ENCODE peak calls at places on chromosomes 5 and 9, in nine cellular contexts. V is left ventricle myocardium inferior, U is Panc1, G is IMR-90, C is endodermal cell, N is A549, K is tibial nerve, B is fibroblast of mammary gland, O is uterus. J is an unnamed sample.
A peak's percentile ranks its signal among the peaks of the same experiment; 100 is the strongest.

GRCh38 chr5:35161637-35162248 is 68.5 kb downstream of the PRLR start:
- DNase-seq in U (no peak), C (no peak), G (no peak), V (no peak), B (peak; percentile 37), N (no peak), O (peak; percentile 26), K (no peak), J (no peak)

GRCh38 chr5:96826071-96826470 is 18.3 kb upstream of the ERAP1 start:
- DNase-seq in N (no peak), B (no peak), V (no peak), K (no peak), U (no peak), O (no peak), C (no peak), G (no peak), J (no peak)

GRCh38 chr5:129917224-129917623 is 13.0 kb downstream of the CHSY3 start:
- DNase-seq in U (no peak), N (no peak), G (no peak), O (no peak), C (no peak), B (peak; percentile 32), V (no peak), K (no peak), J (peak; percentile 44)

GRCh38 chr5:140571105-140571504 is 6.5 kb downstream of the SLC35A4 start:
- DNase-seq in C (no peak), K (no peak), G (no peak), U (no peak), N (no peak), B (no peak), O (no peak), V (peak; percentile 57), J (no peak)

GRCh38 chr9:86573886-86574285 is 219.7 kb upstream of the TUT7 start:
- DNase-seq in G (peak; percentile 53), K (no peak), O (no peak), V (no peak), U (no peak), C (no peak), B (peak; percentile 82), N (no peak), J (peak; percentile 7)

GRCh38 chr5:218457-219289 is 553 bp downstream of the SDHA start:
- DNase-seq in B (no peak), V (no peak), G (peak; percentile 19), O (peak; percentile 33), N (peak; percentile 33), U (no peak), C (peak; percentile 81), K (no peak), J (peak; percentile 34)

GRCh38 chr9:136538599-136539426 is 7.0 kb downstream of the NOTCH1 start:
- DNase-seq in U (no peak), O (no peak), C (no peak), K (no peak), B (no peak), N (no peak), G (no peak), V (peak; percentile 57), J (peak; percentile 60)

GRCh38 chr5:139600336-139600949 is 39.3 kb downstream of the UBE2D2 start:
- DNase-seq in V (no peak), G (peak; percentile 86), B (peak; percentile 79), K (no peak), O (no peak), N (peak; percentile 35), U (no peak), C (no peak), J (peak; percentile 88)

GRCh38 chr5:6311568-6312501 is 66.5 kb downstream of the MED10 start:
- DNase-seq in N (no peak), G (no peak), K (no peak), C (no peak), O (no peak), B (no peak), U (no peak), V (peak; percentile 38), J (no peak)

GRCh38 chr5:150058480-150059126 is 27.8 kb downstream of the CSF1R start:
- DNase-seq in K (no peak), B (peak; percentile 94), G (peak; percentile 82), V (no peak), O (no peak), U (no peak), C (no peak), N (no peak), J (peak; percentile 69)

GRCh38 chr5:116573279-116573616 is 1.4 kb downstream of the SEMA6A start:
- DNase-seq in U (no peak), V (peak; percentile 22), N (peak; percentile 7), O (no peak), K (no peak), C (peak; percentile 77), B (no peak), G (no peak), J (peak; percentile 22)

GRCh38 chr5:55691265-55692105 is 20.6 kb downstream of the SLC38A9 start:
- DNase-seq in K (no peak), B (peak; percentile 70), U (peak; percentile 60), N (peak; percentile 55), G (peak; percentile 59), C (no peak), V (no peak), O (no peak), J (peak; percentile 56)

GRCh38 chr5:128579111-128579510 is 41.1 kb upstream of the FBN2 start:
- DNase-seq in V (no peak), G (peak; percentile 78), K (no peak), B (peak; percentile 79), O (no peak), N (peak; percentile 61), C (no peak), U (no peak), J (peak; percentile 69)

GRCh38 chr9:93066978-93067603 is 8.6 kb downstream of the SUSD3 start:
- DNase-seq in O (no peak), C (no peak), U (no peak), N (no peak), K (no peak), B (peak; percentile 32), G (no peak), V (no peak), J (no peak)

GRCh38 chr5:157115012-157115411 is 6.2 kb upstream of the HAVCR2 start:
- DNase-seq in O (no peak), U (no peak), K (no peak), B (no peak), G (no peak), N (no peak), C (no peak), V (no peak), J (no peak)

GRCh38 chr5:143359869-143360268 is 43.6 kb downstream of the NR3C1 start:
- DNase-seq in N (no peak), G (no peak), C (no peak), B (no peak), O (no peak), V (no peak), K (no peak), U (no peak), J (no peak)

GRCh38 chr9:131482343-131483006 is 20.2 kb upstream of the POMT1 start:
- DNase-seq in N (no peak), V (no peak), U (no peak), O (no peak), G (no peak), C (no peak), B (no peak), K (no peak), J (no peak)

GRCh38 chr5:53488195-53488594 is 7.8 kb downstream of the FST start:
- DNase-seq in N (no peak), B (no peak), K (no peak), C (no peak), G (peak; percentile 20), V (no peak), O (no peak), U (no peak), J (no peak)

GRCh38 chr5:53487436-53487835 is 7.0 kb downstream of the FST start:
- DNase-seq in U (no peak), N (no peak), K (no peak), C (no peak), B (no peak), G (no peak), V (no peak), O (no peak), J (no peak)

DNA sequence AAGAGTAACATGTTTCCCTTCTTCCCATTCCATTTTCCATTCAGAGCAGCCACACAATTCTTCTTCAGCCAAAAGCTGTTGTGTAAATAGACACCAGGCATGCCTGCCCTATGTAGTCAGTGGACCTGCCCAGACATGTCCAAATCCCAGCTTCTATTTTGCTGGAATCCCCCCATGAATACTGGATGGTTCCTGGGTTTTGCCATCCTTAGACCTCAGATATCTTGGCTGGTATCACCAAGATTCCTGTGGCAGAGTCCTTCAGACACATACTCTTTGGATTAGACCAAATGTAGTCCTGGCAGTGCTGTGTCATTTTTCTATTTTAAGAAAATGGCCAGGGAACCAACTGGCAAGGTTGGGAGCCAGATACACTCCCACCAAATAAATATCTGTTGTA is 10.3 kb downstream of the FST start:
- DNase-seq in G (peak; percentile 87), N (peak; percentile 39), O (no peak), K (no peak), U (no peak), V (no peak), B (peak; percentile 86), C (no peak), J (peak; percentile 89)
- TF ChIP-seq CTCF in G (no peak), N (no peak), O (no peak), K (no peak), U (no peak), V (no peak), B (no peak), C (no peak), J (no peak)

GRCh38 chr5:180648658-180649296 is 623 bp downstream of the FLT4 start:
- DNase-seq in K (no peak), U (no peak), N (peak; percentile 33), B (no peak), V (peak; percentile 15), C (peak; percentile 87), G (no peak), O (no peak), J (no peak)
- H3K4me3 ChIP-seq in K (no peak overlapping the region), U (no peak overlapping the region), N (peak overlapping the region; percentile 76), B (no peak overlapping the region), V (peak overlapping the region; percentile 70), C (peak overlapping the region; percentile 62), G (no peak overlapping the region), O (peak overlapping the region; percentile 20), J (no peak overlapping the region)

GRCh38 chr5:38208782-38209378 is 49.5 kb upstream of the EGFLAM start:
- DNase-seq in C (peak; percentile 77), K (no peak), O (no peak), V (no peak), G (peak; percentile 31), U (peak; percentile 28), N (peak; percentile 61), B (peak; percentile 55), J (peak; percentile 74)
- TF ChIP-seq CTCF in C (peak; percentile 83), K (peak; percentile 23), O (no peak), V (peak; percentile 59), G (peak; percentile 41), U (peak; percentile 82), N (peak; percentile 68), B (peak; percentile 51), J (peak; percentile 58)

DNA sequence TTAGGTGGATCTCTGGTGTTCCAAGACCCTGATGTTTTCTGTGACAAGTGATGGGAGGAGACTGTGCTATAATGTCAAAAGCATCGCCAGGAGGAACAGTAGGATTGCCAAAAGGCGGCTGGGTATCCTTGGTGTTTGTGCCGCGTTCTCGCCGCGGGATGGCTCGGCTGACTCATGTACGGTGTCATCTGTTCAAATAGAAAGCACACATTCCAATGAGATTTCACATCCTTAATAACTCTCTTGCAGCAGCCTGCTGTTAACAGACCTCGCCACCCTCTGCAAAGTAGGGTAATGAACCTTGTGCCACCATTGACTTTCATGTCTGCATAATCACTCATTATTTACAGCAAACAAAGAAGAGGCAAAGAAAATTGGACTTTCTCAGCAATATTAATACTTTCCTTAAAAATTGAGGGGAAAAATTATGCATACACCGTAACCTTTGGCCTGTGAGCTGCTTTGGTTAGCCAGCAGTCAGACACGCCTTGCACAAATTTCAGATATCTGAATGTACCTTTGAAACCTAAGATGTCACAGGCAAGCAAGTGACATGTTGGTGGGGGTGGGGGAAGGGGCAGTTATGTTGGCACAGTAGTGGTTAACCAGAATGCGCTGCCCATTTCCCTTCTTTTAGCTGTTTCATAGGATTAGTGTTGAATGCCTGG is 289.4 kb downstream of the EFNA5 start:
- DNase-seq in B (peak; percentile 83), V (no peak), N (peak; percentile 95), G (peak; percentile 75), K (no peak), U (peak; percentile 63), O (no peak), C (no peak), J (peak; percentile 90)
- H3K4me3 ChIP-seq in B (no peak overlapping the region), V (no peak overlapping the region), N (peak overlapping the region; percentile 9), G (no peak overlapping the region), K (no peak overlapping the region), U (no peak overlapping the region), O (no peak overlapping the region), C (no peak overlapping the region), J (no peak overlapping the region)

J was measured in epithelial cell of esophagus.